ENCODE peak calls at places on chromosome X, in nine cellular contexts. I is mammary epithelial cell, B is lung, O is testis, Y is GM12878, T is ascending aorta, X is AG04450, W is suprapubic skin, H is gastrocnemius medialis. G is an unnamed sample.

GRCh38 chrX:40468033-40468979 is 112.5 kb upstream of the ATP6AP2 start:
- DNase-seq in B (peak; percentile 54), H (peak; percentile 22), Y (peak; percentile 47), T (no peak), I (peak; percentile 69), O (peak; percentile 73), X (no peak), W (no peak), G (peak; percentile 14)

GRCh38 chrX:9626379-9626778 is 139.3 kb downstream of the GPR143 start:
- DNase-seq in I (no peak), X (no peak), B (peak; percentile 28), W (no peak), O (no peak), Y (no peak), H (no peak), T (no peak), G (no peak)

GRCh38 chrX:48715876-48716502 is 19.5 kb downstream of the SUV39H1 start:
- DNase-seq in Y (no peak), X (no peak), W (no peak), T (no peak), I (peak; percentile 69), O (no peak), B (no peak), H (no peak), G (no peak)

GRCh38 chrX:36087366-36087765 is 167.8 kb downstream of the CFAP47 start:
- DNase-seq in W (no peak), T (no peak), X (no peak), H (no peak), O (no peak), B (no peak), Y (no peak), I (no peak), G (no peak)

GRCh38 chrX:154113729-154114128 is 16.2 kb upstream of the MECP2 start:
- DNase-seq in X (no peak), T (no peak), W (no peak), I (no peak), H (no peak), Y (no peak), O (no peak), B (no peak), G (no peak)

GRCh38 chrX:120251471-120252011 is 929 bp downstream of the ZBTB33 start:
- DNase-seq in B (no peak), O (peak; percentile 51), W (no peak), T (no peak), I (peak; percentile 9), X (no peak), H (peak; percentile 16), Y (no peak), G (peak; percentile 43)

GRCh38 chrX:145506225-145506624 is 258.9 kb downstream of the SPANXN1 start:
- DNase-seq in Y (no peak), O (no peak), I (no peak), B (no peak), W (no peak), H (no peak), X (no peak), T (no peak), G (no peak)

GRCh38 chrX:15301924-15302323 is 13.5 kb downstream of the ASB11 start:
- DNase-seq in O (peak; percentile 16), I (peak; percentile 42), Y (no peak), W (no peak), X (no peak), T (peak; percentile 27), B (peak; percentile 74), H (peak; percentile 94), G (peak; percentile 65)

GRCh38 chrX:9610774-9611392 is 146.0 kb downstream of the TBL1X start:
- DNase-seq in X (no peak), O (no peak), W (no peak), H (no peak), B (no peak), Y (no peak), I (no peak), T (no peak), G (peak; percentile 21)

GRCh38 chrX:134482371-134482770 is 22.4 kb downstream of the HPRT1 start:
- DNase-seq in B (no peak), W (no peak), H (no peak), Y (no peak), X (no peak), T (no peak), I (no peak), O (no peak), G (peak; percentile 46)

GRCh38 chrX:48793935-48794334 is 7.5 kb downstream of the GATA1 start:
- DNase-seq in H (no peak), I (no peak), X (no peak), B (no peak), W (no peak), O (no peak), Y (no peak), T (no peak), G (no peak)

GRCh38 chrX:56994375-56995270 is 718 bp downstream of the SPIN3 start:
- DNase-seq in B (no peak), Y (no peak), H (no peak), O (no peak), X (no peak), T (no peak), I (no peak), W (no peak), G (peak; percentile 1)

GRCh38 chrX:41558531-41558930 is 111.4 kb downstream of the NYX start:
- DNase-seq in H (no peak), T (no peak), Y (no peak), X (no peak), B (no peak), I (no peak), W (no peak), O (no peak), G (no peak)

GRCh38 chrX:101079736-101080135 is 1.1 kb downstream of the TMEM35A start:
- DNase-seq in H (no peak), W (no peak), I (no peak), Y (no peak), B (no peak), X (no peak), O (no peak), T (no peak), G (no peak)

GRCh38 chrX:95056901-95057300 is 1382.9 kb downstream of the FAM133A start:
- DNase-seq in Y (no peak), T (no peak), O (no peak), H (no peak), I (peak; percentile 19), W (no peak), X (no peak), B (no peak), G (peak; percentile 30)

GRCh38 chrX:10902001-10902400 is 209.1 kb upstream of the HCCS start:
- DNase-seq in Y (no peak), T (no peak), I (peak; percentile 48), O (no peak), X (no peak), B (no peak), W (no peak), H (no peak), G (no peak)

GRCh38 chrX:72408885-72409284 is 103.2 kb upstream of the CITED1 start:
- DNase-seq in X (no peak), W (no peak), I (no peak), B (no peak), T (no peak), H (no peak), Y (peak; percentile 9), O (no peak), G (no peak)

GRCh38 chrX:134502686-134503085 is 42.7 kb downstream of the HPRT1 start:
- DNase-seq in B (no peak), Y (no peak), H (no peak), O (no peak), W (no peak), X (no peak), I (no peak), T (no peak), G (peak; percentile 82)

GRCh38 chrX:20374866-20375530 is 108.3 kb upstream of the RPS6KA3 start:
- DNase-seq in B (no peak), O (no peak), T (no peak), H (no peak), Y (no peak), I (no peak), W (no peak), X (no peak), G (no peak)
- H3K4me3 ChIP-seq in B (no peak overlapping the region), O (no peak overlapping the region), T (no peak overlapping the region), H (no peak overlapping the region), Y (no peak overlapping the region), I (no peak overlapping the region), W (no peak overlapping the region), X (no peak overlapping the region), G (no peak overlapping the region)

GRCh38 chrX:53318766-53319353 is 37.5 kb upstream of the IQSEC2 start:
- DNase-seq in X (no peak), Y (no peak), I (no peak), T (no peak), B (no peak), O (no peak), H (no peak), W (no peak), G (no peak)

GRCh38 chrX:53316121-53316859 is 34.9 kb upstream of the IQSEC2 start:
- DNase-seq in I (no peak), T (no peak), B (no peak), X (no peak), H (no peak), Y (no peak), W (no peak), O (no peak), G (no peak)

GRCh38 chrX:53319614-53320542 is 38.5 kb upstream of the IQSEC2 start:
- DNase-seq in X (no peak), B (no peak), I (no peak), H (no peak), W (no peak), T (no peak), Y (no peak), O (peak; percentile 27), G (no peak)

GRCh38 chrX:53316860-53317237 is 35.5 kb upstream of the IQSEC2 start:
- DNase-seq in O (no peak), W (no peak), X (no peak), T (no peak), H (no peak), I (no peak), Y (no peak), B (no peak), G (no peak)

GRCh38 chrX:53317365-53318069 is 36.1 kb upstream of the IQSEC2 start:
- DNase-seq in X (no peak), Y (no peak), W (no peak), T (no peak), O (peak; percentile 66), H (peak; percentile 48), I (peak; percentile 28), B (peak; percentile 59), G (peak; percentile 41)
- H3K4me3 ChIP-seq in X (no peak overlapping the region), Y (no peak overlapping the region), W (no peak overlapping the region), T (no peak overlapping the region), O (no peak overlapping the region), H (peak overlapping the region; percentile 27), I (no peak overlapping the region), B (no peak overlapping the region), G (no peak overlapping the region)

GRCh38 chrX:24694825-24695224 is 1.1 kb downstream of the POLA1 start:
- DNase-seq in I (no peak), O (no peak), T (no peak), W (no peak), H (no peak), B (no peak), Y (no peak), X (no peak), G (no peak)
- H3K4me3 ChIP-seq in I (peak overlapping the region; percentile 65), O (no peak overlapping the region), T (no peak overlapping the region), W (peak overlapping the region; percentile 66), H (no peak overlapping the region), B (no peak overlapping the region), Y (peak overlapping the region; percentile 75), X (peak overlapping the region; percentile 73), G (no peak overlapping the region)

DNA sequence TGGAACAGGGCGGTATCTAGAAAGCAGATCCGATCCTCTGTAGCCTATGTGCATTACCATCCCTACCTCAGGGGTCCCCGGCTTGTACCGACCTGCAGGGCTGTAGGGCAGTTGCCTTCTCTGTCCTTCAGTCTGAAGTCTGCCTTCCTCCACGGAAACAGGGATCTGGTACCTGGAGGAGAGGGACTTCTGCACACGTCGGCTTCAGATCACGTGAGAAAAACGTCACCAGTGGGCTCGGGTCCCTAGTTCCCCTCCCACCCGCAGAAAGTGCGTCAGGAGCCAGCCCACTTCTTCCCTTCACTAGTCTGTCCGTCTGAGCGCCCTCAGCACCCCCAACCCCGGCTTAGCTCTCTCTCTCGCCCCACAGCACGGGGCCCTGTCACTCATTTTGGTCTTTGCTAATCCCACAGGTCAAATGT is at the start of gene TCEAL5:
- DNase-seq in O (peak; percentile 84), X (no peak), Y (no peak), B (no peak), T (no peak), W (no peak), H (no peak), I (no peak), G (no peak)
- H3K4me3 ChIP-seq in O (peak within 1 kb of the TSS; percentile 60), X (no peak within 1 kb of the TSS), Y (no peak within 1 kb of the TSS), B (no peak within 1 kb of the TSS), T (peak within 1 kb of the TSS; percentile 19), W (peak within 1 kb of the TSS; percentile 5), H (no peak within 1 kb of the TSS), I (no peak within 1 kb of the TSS), G (no peak within 1 kb of the TSS)